ENCODE peak calls at places on chromosome 14, in six cellular contexts. P, Z, O, X, N and I are unnamed samples.

GRCh38 chr14:93007225-93007997 is 84.5 kb downstream of the CHGA start:
- DNase-seq in P (peak), Z (peak), O (no peak), X (peak), N (no peak), I (peak)

GRCh38 chr14:73227812-73228781 is 9.2 kb upstream of the PAPLN start:
- DNase-seq in P (no peak), Z (peak), O (peak), X (peak), N (no peak), I (peak)

GRCh38 chr14:83006071-83006670 is 1472.5 kb upstream of the SEL1L start:
- DNase-seq in P (no peak), Z (no peak), O (no peak), X (no peak), N (no peak), I (no peak)

GRCh38 chr14:77067632-77068514 is 30.2 kb upstream of the CIPC start:
- DNase-seq in P (peak), Z (peak), O (peak), X (peak), N (peak), I (no peak)

GRCh38 chr14:34331728-34332623 is 130.1 kb downstream of the SPTSSA start:
- DNase-seq in P (peak), Z (peak), O (peak), X (peak), N (peak), I (no peak)

GRCh38 chr14:91246051-91246852 is 1.7 kb upstream of the GPR68 start:
- DNase-seq in P (no peak), Z (peak), O (no peak), X (no peak), N (no peak), I (no peak)

GRCh38 chr14:103594265-103594664 is 31.5 kb downstream of the COA8 start:
- DNase-seq in P (no peak), Z (no peak), O (peak), X (peak), N (no peak), I (no peak)

GRCh38 chr14:37369446-37369845 is 171.7 kb downstream of the MIPOL1 start:
- DNase-seq in P (no peak), Z (no peak), O (no peak), X (no peak), N (no peak), I (no peak)

GRCh38 chr14:91273885-91274273 is 29.4 kb upstream of the GPR68 start:
- DNase-seq in P (no peak), Z (peak), O (no peak), X (no peak), N (no peak), I (no peak)

GRCh38 chr14:101022121-101022520 is 118.6 kb upstream of the RTL1 start:
- DNase-seq in P (no peak), Z (no peak), O (no peak), X (peak), N (peak), I (no peak)

GRCh38 chr14:100317897-100318808 is 5.0 kb upstream of the SLC25A47 start:
- DNase-seq in P (peak), Z (peak), O (peak), X (peak), N (peak), I (no peak)

GRCh38 chr14:68621400-68622365 is 171.2 kb downstream of the ZFP36L1 start:
- DNase-seq in P (no peak), Z (no peak), O (no peak), X (peak), N (no peak), I (no peak)

GRCh38 chr14:68042591-68043210 is 223.1 kb downstream of the RAD51B start:
- DNase-seq in P (no peak), Z (no peak), O (no peak), X (no peak), N (no peak), I (no peak)

GRCh38 chr14:51939727-51940126 is 49.6 kb upstream of the RTRAF start:
- DNase-seq in P (no peak), Z (no peak), O (no peak), X (peak), N (no peak), I (no peak)

GRCh38 chr14:61475316-61475715 is 153.9 kb downstream of the PRKCH start:
- DNase-seq in P (peak), Z (no peak), O (no peak), X (peak), N (no peak), I (no peak)

GRCh38 chr14:36944307-36945010 is 227.9 kb downstream of the SLC25A21 start:
- DNase-seq in P (no peak), Z (no peak), O (no peak), X (peak), N (no peak), I (no peak)

GRCh38 chr14:61537567-61538463 is 157.5 kb upstream of the HIF1A start:
- DNase-seq in P (peak), Z (no peak), O (peak), X (peak), N (no peak), I (no peak)

GRCh38 chr14:80679273-80679672 is 262.3 kb downstream of the CEP128 start:
- DNase-seq in P (no peak), Z (no peak), O (no peak), X (peak), N (no peak), I (no peak)

GRCh38 chr14:104267895-104268294 is 129.5 kb downstream of the KIF26A start:
- DNase-seq in P (no peak), Z (peak), O (peak), X (no peak), N (peak), I (no peak)

GRCh38 chr14:105884808-105885281 is 358.5 kb downstream of the TMEM121 start:
- DNase-seq in P (no peak), Z (peak), O (no peak), X (no peak), N (peak), I (peak)

GRCh38 chr14:74909911-74910310 is 13.1 kb downstream of the RPS6KL1 start:
- DNase-seq in P (no peak), Z (no peak), O (no peak), X (no peak), N (no peak), I (no peak)

GRCh38 chr14:42214981-42215491 is 608.4 kb downstream of the LRFN5 start:
- DNase-seq in P (no peak), Z (no peak), O (no peak), X (peak), N (no peak), I (no peak)

GRCh38 chr14:52885230-52885629 is 65.6 kb downstream of the FERMT2 start:
- DNase-seq in P (no peak), Z (no peak), O (no peak), X (peak), N (no peak), I (no peak)

GRCh38 chr14:105075364-105076295 is 10.4 kb upstream of the GPR132 start:
- DNase-seq in P (no peak), Z (peak), O (peak), X (no peak), N (peak), I (peak)

GRCh38 chr14:88323520-88324199 is 591 bp upstream of the KCNK10 start:
- DNase-seq in P (peak), Z (no peak), O (peak), X (no peak), N (peak), I (no peak)

GRCh38 chr14:69553221-69553620 is 21.4 kb downstream of the CCDC177 start:
- DNase-seq in P (no peak), Z (no peak), O (no peak), X (peak), N (no peak), I (peak)

GRCh38 chr14:91394105-91395081 is 23.2 kb downstream of the CCDC88C start:
- DNase-seq in P (no peak), Z (no peak), O (no peak), X (no peak), N (no peak), I (no peak)

GRCh38 chr14:76546426-76547221 is 170.7 kb downstream of the ESRRB start:
- DNase-seq in P (peak), Z (no peak), O (peak), X (no peak), N (peak), I (no peak)

GRCh38 chr14:65745396-65746190 is 333.1 kb downstream of the FUT8 start:
- DNase-seq in P (no peak), Z (no peak), O (no peak), X (no peak), N (no peak), I (no peak)

GRCh38 chr14:21557084-21557901 is 22.6 kb downstream of the OR10G3 start:
- DNase-seq in P (peak), Z (peak), O (peak), X (peak), N (peak), I (peak)

GRCh38 chr14:90239139-90239538 is 17.2 kb upstream of the PSMC1 start:
- DNase-seq in P (peak), Z (no peak), O (no peak), X (peak), N (no peak), I (no peak)

GRCh38 chr14:42222924-42223471 is 616.3 kb downstream of the LRFN5 start:
- DNase-seq in P (peak), Z (no peak), O (no peak), X (peak), N (no peak), I (no peak)

GRCh38 chr14:99688629-99689028 is 4.5 kb downstream of the CYP46A1 start:
- DNase-seq in P (no peak), Z (no peak), O (no peak), X (no peak), N (peak), I (no peak)

GRCh38 chr14:49895480-49895879 is 2.6 kb downstream of the ARF6 start:
- DNase-seq in P (peak), Z (no peak), O (no peak), X (peak), N (no peak), I (no peak)

GRCh38 chr14:76023757-76024156 is 38.2 kb downstream of the IFT43 start:
- DNase-seq in P (no peak), Z (no peak), O (no peak), X (no peak), N (no peak), I (no peak)

GRCh38 chr14:90274808-90275454 is 18.6 kb downstream of the PSMC1 start:
- DNase-seq in P (no peak), Z (no peak), O (no peak), X (peak), N (no peak), I (no peak)

GRCh38 chr14:32366995-32367394 is 37.9 kb downstream of the AKAP6 start:
- DNase-seq in P (no peak), Z (no peak), O (no peak), X (peak), N (no peak), I (no peak)

GRCh38 chr14:93957333-93957710 is 19.0 kb downstream of the ASB2 start:
- DNase-seq in P (peak), Z (no peak), O (no peak), X (no peak), N (no peak), I (no peak)

DNA sequence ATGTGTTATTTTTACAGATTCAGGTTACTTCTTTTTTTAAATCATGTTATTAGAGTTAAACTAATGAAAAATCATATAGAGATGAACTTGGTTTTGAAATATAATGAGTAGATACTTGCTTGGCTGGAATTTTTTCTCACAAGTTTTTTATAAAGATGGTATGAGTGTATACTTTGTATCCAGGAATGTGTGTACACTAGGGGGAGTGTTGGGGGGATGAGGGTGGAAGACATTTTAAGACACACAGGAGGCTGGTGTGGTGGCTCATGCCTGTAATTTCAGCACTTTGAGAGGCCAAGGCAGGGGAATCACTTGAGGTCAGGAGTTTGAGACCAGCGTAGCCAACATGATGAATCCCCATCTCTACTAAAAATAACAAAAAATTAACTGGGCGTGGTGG is 23.2 kb downstream of the PPM1A start:
- DNase-seq in P (no peak), Z (no peak), O (no peak), X (no peak), N (no peak), I (no peak)
- TF ChIP-seq CTCF in P (peak), Z (no peak), O (peak), X (no peak), N (no peak), I (no peak)

GRCh38 chr14:63852271-63852816 is 460 bp upstream of the SYNE2 start:
- DNase-seq in P (no peak), Z (no peak), O (no peak), X (peak), N (no peak), I (no peak)
- TF ChIP-seq CTCF in P (no peak), Z (no peak), O (no peak), X (no peak), N (no peak), I (no peak)

GRCh38 chr14:96359959-96360358 is 3.2 kb downstream of the ATG2B start:
- DNase-seq in P (no peak), Z (no peak), O (no peak), X (no peak), N (no peak), I (no peak)

GRCh38 chr14:96364911-96365310 is 1.6 kb downstream of the GSKIP start:
- DNase-seq in P (no peak), Z (no peak), O (no peak), X (no peak), N (no peak), I (no peak)

GRCh38 chr14:96363751-96364336 is 518 bp downstream of the GSKIP start:
- DNase-seq in P (peak), Z (peak), O (peak), X (peak), N (no peak), I (no peak)

GRCh38 chr14:96362071-96362964 is 823 bp downstream of the ATG2B start:
- DNase-seq in P (peak), Z (no peak), O (no peak), X (peak), N (no peak), I (no peak)

GRCh38 chr14:96362965-96363750 is at the start of the genes ATG2B and GSKIP:
- DNase-seq in P (peak), Z (peak), O (peak), X (peak), N (peak), I (peak)
- TF ChIP-seq CTCF in P (no peak), Z (no peak), O (no peak), X (no peak), N (no peak), I (no peak)

GRCh38 chr14:95679995-95680735 is 6.1 kb upstream of the TCL1B start:
- DNase-seq in P (peak), Z (no peak), O (peak), X (no peak), N (no peak), I (no peak)
- TF ChIP-seq CTCF in P (peak), Z (no peak), O (peak), X (no peak), N (no peak), I (no peak)

GRCh38 chr14:23319746-23320583 is 1.3 kb upstream of the PABPN1 start:
- DNase-seq in P (no peak), Z (no peak), O (no peak), X (no peak), N (no peak), I (no peak)

GRCh38 chr14:23320584-23321571 is at the start of gene PABPN1:
- DNase-seq in P (peak), Z (peak), O (peak), X (peak), N (peak), I (peak)

GRCh38 chr14:23322568-23323517 is 1.6 kb downstream of the PABPN1 start:
- DNase-seq in P (no peak), Z (no peak), O (no peak), X (no peak), N (no peak), I (no peak)

GRCh38 chr14:23323838-23324454 is 2.7 kb downstream of the PABPN1 start:
- DNase-seq in P (no peak), Z (no peak), O (no peak), X (no peak), N (no peak), I (no peak)

DNA sequence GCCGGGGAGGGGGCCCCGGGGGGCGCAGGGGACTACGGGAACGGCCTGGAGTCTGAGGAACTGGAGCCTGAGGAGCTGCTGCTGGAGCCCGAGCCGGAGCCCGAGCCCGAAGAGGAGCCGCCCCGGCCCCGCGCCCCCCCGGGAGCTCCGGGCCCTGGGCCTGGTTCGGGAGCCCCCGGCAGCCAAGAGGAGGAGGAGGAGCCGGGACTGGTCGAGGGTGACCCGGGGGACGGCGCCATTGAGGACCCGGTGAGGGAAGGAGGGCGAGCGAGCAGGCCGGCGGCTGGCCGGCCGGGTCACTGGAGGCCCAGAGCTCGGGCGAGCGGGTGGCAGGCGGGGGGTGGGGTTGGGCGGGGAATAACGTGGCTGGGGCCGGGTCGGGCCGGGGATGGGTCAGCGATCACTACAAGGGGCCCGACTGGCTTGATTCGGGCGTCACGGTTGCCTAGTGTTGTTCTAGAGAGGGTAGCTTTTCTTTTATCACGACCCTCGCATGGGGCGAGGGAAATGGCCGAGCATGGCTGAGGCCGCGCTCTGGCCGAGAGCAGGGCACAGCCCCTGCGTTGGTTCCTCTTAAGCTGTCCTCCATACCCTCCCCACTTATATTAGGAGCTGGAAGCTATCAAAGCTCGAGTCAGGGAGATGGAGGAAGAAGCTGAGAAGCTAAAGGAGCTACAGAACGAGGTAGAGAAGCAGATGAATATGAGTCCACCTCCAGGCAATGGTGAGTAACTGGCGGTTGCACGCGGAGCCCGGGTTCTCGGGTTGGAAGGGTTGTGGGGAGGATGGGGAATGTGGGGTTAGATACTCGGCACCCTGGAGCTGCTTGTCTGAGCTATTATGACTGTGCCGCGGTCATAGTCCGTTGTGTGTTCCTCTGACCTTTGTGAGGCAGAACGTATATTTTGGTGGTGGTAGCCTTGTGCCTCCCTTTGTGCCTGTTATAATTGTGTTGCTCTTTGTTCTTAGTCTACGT is 603 bp downstream of the PABPN1 start:
- DNase-seq in P (peak), Z (no peak), O (no peak), X (peak), N (no peak), I (no peak)
- TF ChIP-seq CTCF in P (no peak), Z (no peak), O (no peak), X (no peak), N (no peak), I (no peak)

GRCh38 chr14:23052182-23052623 is 5.1 kb downstream of the CDH24 start:
- DNase-seq in P (no peak), Z (no peak), O (peak), X (no peak), N (no peak), I (no peak)
- TF ChIP-seq CTCF in P (no peak), Z (no peak), O (peak), X (no peak), N (no peak), I (no peak)

DNA sequence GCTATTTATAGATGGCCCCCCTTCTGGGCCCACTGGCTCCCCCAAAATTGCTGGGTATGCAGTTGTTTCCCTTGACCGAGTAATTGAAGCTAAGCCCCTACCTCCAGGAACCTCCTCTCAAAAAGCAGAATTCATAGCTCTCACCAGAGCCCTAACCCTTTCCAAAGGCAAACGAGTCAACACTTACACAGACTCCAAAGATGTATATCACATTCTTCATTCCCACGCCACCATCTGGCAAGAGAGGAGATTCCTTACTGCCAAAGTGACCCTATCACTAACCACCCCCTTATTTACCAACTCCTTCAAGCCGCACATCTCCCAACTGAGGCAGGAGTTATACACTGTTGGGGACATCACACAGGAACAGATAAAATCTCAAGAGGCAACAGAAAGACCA is 66.8 kb downstream of the MOK start:
- DNase-seq in P (no peak), Z (no peak), O (no peak), X (no peak), N (no peak), I (no peak)
- TF ChIP-seq CTCF in P (no peak), Z (no peak), O (no peak), X (no peak), N (no peak), I (no peak)

GRCh38 chr14:35534130-35534883 is at the start of gene INSM2:
- DNase-seq in P (peak), Z (no peak), O (no peak), X (no peak), N (no peak), I (no peak)
- TF ChIP-seq CTCF in P (peak), Z (no peak), O (peak), X (no peak), N (no peak), I (no peak)